ENCODE peak calls at places on chromosomes 4 and X, in eight cellular contexts. A is Calu3, T is ascending aorta, M is endodermal cell, Y is A673, V is GM13976, Q is ovary, Z is coronary artery. O is an unnamed sample.

GRCh38 chr4:84568496-84568895 is 14.4 kb upstream of the CDS1 start:
- DNase-seq in Z (no peak), A (no peak), T (no peak), Y (no peak), M (no peak), Q (no peak), V (no peak), O (no peak)

GRCh38 chrX:63673896-63674295 is 111.1 kb downstream of the ARHGEF9 start:
- DNase-seq in M (no peak), A (no peak), Y (no peak), Z (no peak), Q (no peak), V (no peak), T (no peak), O (no peak)

GRCh38 chr4:16225996-16226815 is at the start of gene TAPT1:
- DNase-seq in T (no peak), V (peak), A (peak), Y (peak), M (peak), Z (peak), Q (peak), O (no peak)

GRCh38 chr4:13988347-13989265 is 361.1 kb upstream of the BOD1L1 start:
- DNase-seq in T (peak), M (no peak), Y (peak), Q (peak), V (no peak), Z (peak), A (no peak), O (peak)

GRCh38 chr4:181858746-181859145 is 384.5 kb upstream of the TENM3 start:
- DNase-seq in M (no peak), T (no peak), Q (no peak), Y (no peak), A (no peak), Z (no peak), V (no peak), O (no peak)

GRCh38 chr4:118180776-118181175 is 146.5 kb downstream of the NDST3 start:
- DNase-seq in Z (no peak), A (no peak), Q (no peak), V (no peak), Y (no peak), M (no peak), T (no peak), O (no peak)

GRCh38 chr4:37599092-37599800 is 86.9 kb downstream of the RELL1 start:
- DNase-seq in A (no peak), Z (no peak), V (no peak), Y (no peak), Q (no peak), T (no peak), M (no peak), O (no peak)

GRCh38 chr4:137421796-137422195 is 110.5 kb downstream of the PCDH18 start:
- DNase-seq in A (no peak), Z (no peak), V (no peak), Q (no peak), T (no peak), Y (no peak), M (no peak), O (no peak)

GRCh38 chr4:8255698-8256441 is 13.7 kb upstream of the HTRA3 start:
- DNase-seq in Q (no peak), V (no peak), Z (no peak), Y (no peak), T (no peak), M (no peak), A (no peak), O (no peak)

GRCh38 chrX:13293700-13294099 is 26.2 kb downstream of the ATXN3L start:
- DNase-seq in T (no peak), V (no peak), M (no peak), Q (no peak), Z (no peak), Y (peak), A (no peak), O (no peak)

GRCh38 chr4:92047209-92047877 is 256.4 kb upstream of the GRID2 start:
- DNase-seq in Q (no peak), Z (no peak), A (no peak), M (no peak), Y (peak), T (no peak), V (no peak), O (no peak)

GRCh38 chr4:173246719-173247118 is 78.1 kb downstream of the GALNT7 start:
- DNase-seq in V (no peak), M (no peak), Y (peak), T (no peak), A (no peak), Z (no peak), Q (no peak), O (no peak)

GRCh38 chr4:40856836-40857362 is 107.1 kb downstream of the NSUN7 start:
- DNase-seq in A (peak), Z (no peak), M (peak), T (peak), Q (peak), Y (peak), V (peak), O (no peak)

GRCh38 chr4:74418063-74418670 is 26.8 kb upstream of the AREG start:
- DNase-seq in A (peak), M (no peak), V (no peak), Y (peak), Z (no peak), T (no peak), Q (no peak), O (no peak)

GRCh38 chr4:95857761-95858160 is 17.9 kb downstream of the PDHA2 start:
- DNase-seq in M (no peak), A (no peak), Y (no peak), Q (no peak), T (no peak), V (no peak), Z (no peak), O (no peak)

GRCh38 chr4:38815879-38816782 is 11.5 kb upstream of the TLR1 start:
- DNase-seq in Q (no peak), V (peak), Z (no peak), A (no peak), M (no peak), T (no peak), Y (no peak), O (no peak)

GRCh38 chrX:106331606-106332005 is 163.5 kb downstream of the PWWP3B start:
- DNase-seq in M (no peak), T (no peak), V (no peak), Y (no peak), A (no peak), Q (no peak), Z (no peak), O (no peak)

GRCh38 chr4:36841583-36842326 is 402.8 kb upstream of the NWD2 start:
- DNase-seq in T (no peak), A (no peak), Z (no peak), Q (no peak), Y (no peak), M (no peak), V (peak), O (no peak)

GRCh38 chrX:44915361-44915868 is 42.4 kb downstream of the KDM6A start:
- DNase-seq in V (no peak), Y (no peak), A (no peak), Q (no peak), M (no peak), Z (no peak), T (no peak), O (no peak)

GRCh38 chr4:47686294-47686872 is 151.5 kb downstream of the CORIN start:
- DNase-seq in T (no peak), Q (no peak), V (peak), A (peak), Y (peak), M (peak), Z (no peak), O (peak)

GRCh38 chrX:46381630-46382029 is 163.6 kb downstream of the ZNF674 start:
- DNase-seq in Z (no peak), A (peak), Y (peak), T (no peak), Q (no peak), M (peak), V (peak), O (no peak)

GRCh38 chr4:43943998-43944397 is 504.6 kb downstream of the KCTD8 start:
- DNase-seq in V (no peak), M (no peak), Y (no peak), Q (no peak), T (no peak), A (no peak), Z (no peak), O (no peak)

GRCh38 chr4:6783111-6783981 is 819 bp downstream of the KIAA0232 start:
- DNase-seq in T (peak), Q (peak), A (peak), M (peak), Z (peak), Y (peak), V (peak), O (peak)
- TF ChIP-seq CTCF in T (peak), Q (no peak), A (no peak), M (peak), Z (no peak), Y (peak), V (peak), O (no peak)

DNA sequence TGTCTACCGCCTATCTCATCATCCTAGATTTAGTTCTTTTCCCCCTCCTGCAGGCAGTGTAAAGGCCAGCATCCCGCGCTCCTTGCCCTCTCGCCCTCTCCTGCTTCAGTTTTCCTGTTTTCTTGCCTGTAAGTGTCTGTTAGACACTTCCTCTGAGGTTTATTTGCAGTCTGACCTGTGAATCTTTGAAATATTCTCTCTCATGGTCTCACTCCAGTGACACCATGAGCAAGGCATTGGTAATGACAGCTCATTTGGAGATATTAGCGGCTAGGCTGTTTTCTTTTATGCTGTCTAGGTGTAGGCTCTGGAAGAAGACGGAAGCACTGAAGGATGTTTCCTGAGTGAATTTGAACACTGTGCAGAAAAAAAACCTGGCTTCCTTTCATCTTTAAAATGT is 179.6 kb downstream of the KDR start:
- DNase-seq in A (no peak), V (no peak), Q (no peak), Y (no peak), M (no peak), T (no peak), Z (no peak), O (no peak)
- TF ChIP-seq CTCF in A (no peak), V (no peak), Q (no peak), Y (no peak), M (peak), T (no peak), Z (no peak), O (no peak)

DNA sequence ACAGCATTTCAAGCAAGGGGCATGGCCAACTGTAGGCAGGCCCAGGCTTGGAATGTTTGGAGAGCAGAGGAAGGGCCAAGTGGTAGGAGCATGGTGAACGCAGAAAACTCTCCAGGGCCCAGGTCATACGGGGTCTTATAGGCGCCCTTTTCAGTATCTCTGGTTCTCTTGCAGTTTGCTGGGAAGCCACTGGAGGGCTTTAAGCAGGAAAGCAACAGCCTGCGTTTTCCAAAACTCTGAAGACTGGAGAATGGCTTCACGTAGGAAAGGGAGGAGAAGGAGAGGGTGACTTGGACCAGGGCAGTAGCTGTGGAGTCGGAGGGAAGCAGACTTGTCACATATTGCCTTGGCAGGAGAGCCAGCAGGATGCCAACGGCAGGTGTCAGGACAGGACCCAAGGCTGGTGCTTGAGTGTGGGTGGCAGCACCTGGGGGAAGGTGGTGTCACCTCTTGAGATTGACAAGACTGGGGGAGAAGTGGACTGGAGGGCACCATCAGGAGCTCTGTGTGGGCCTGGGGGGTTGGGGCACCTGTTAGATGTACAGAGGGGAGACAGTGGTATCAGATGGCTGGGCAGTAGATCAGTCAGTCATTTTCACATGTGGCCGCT is 21.9 kb downstream of the TKTL1 start:
- DNase-seq in Q (no peak), T (no peak), A (peak), Y (peak), M (peak), V (no peak), Z (no peak), O (no peak)
- TF ChIP-seq CTCF in Q (peak), T (peak), A (no peak), Y (peak), M (peak), V (no peak), Z (no peak), O (peak)

GRCh38 chrX:48474127-48474526 is 1.9 kb upstream of the FTSJ1 start:
- DNase-seq in Z (no peak), M (no peak), Q (no peak), V (no peak), A (peak), T (no peak), Y (peak), O (no peak)
- TF ChIP-seq CTCF in Z (no peak), M (peak), Q (no peak), V (peak), A (peak), T (no peak), Y (peak), O (peak)

GRCh38 chrX:70041993-70042392 is 7.7 kb downstream of the AWAT2 start:
- DNase-seq in M (no peak), V (no peak), Z (no peak), Y (no peak), Q (no peak), A (no peak), T (no peak), O (no peak)

GRCh38 chrX:70038951-70039350 is 10.8 kb downstream of the AWAT2 start:
- DNase-seq in M (no peak), Q (no peak), V (no peak), T (no peak), A (no peak), Y (no peak), Z (no peak), O (no peak)

GRCh38 chrX:70042399-70043371 is 7.1 kb downstream of the AWAT2 start:
- DNase-seq in T (no peak), Q (no peak), V (no peak), M (peak), Z (no peak), A (peak), Y (no peak), O (no peak)

GRCh38 chrX:70038515-70038914 is 11.2 kb downstream of the AWAT2 start:
- DNase-seq in A (no peak), Y (no peak), V (no peak), T (no peak), M (no peak), Q (no peak), Z (no peak), O (no peak)

DNA sequence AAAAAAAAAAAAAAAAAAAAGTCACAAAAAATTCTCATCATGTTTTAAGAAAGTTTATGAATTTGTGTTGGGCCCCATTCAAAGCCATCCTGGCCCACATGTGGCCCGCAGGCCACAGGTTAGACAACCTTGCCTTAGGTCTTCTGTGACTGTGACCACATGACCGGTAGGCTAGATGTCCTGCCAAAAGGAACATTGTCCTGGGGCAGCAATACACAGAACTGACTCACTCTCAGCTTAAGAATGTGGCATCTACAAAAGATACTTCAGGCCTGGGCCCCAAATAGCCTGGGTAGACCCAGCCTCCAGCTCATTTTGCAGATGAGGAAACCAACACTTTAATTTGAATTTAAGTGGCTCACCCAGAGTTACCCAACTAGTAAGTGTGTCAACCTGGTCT is 10.0 kb downstream of the AWAT2 start:
- DNase-seq in V (no peak), T (no peak), A (no peak), Y (no peak), Z (no peak), M (no peak), Q (no peak), O (no peak)
- TF ChIP-seq CTCF in V (no peak), T (no peak), A (no peak), Y (no peak), Z (no peak), M (no peak), Q (no peak), O (no peak)

GRCh38 chr4:6062133-6062532 is 43.9 kb upstream of the C4orf50 start:
- DNase-seq in Z (no peak), Y (no peak), Q (no peak), T (no peak), M (no peak), A (no peak), V (no peak), O (no peak)
- TF ChIP-seq CTCF in Z (no peak), Y (no peak), Q (no peak), T (no peak), M (no peak), A (no peak), V (no peak), O (no peak)

GRCh38 chr4:986949-987688 is at the start of gene IDUA:
- DNase-seq in T (peak), Z (no peak), M (peak), Y (peak), V (peak), A (peak), Q (peak), O (no peak)

GRCh38 chr4:989722-990471 is 3.1 kb downstream of the IDUA start:
- DNase-seq in M (no peak), Z (no peak), T (no peak), A (no peak), Q (peak), V (no peak), Y (no peak), O (no peak)

GRCh38 chr4:988726-989721 is 2.2 kb downstream of the IDUA start:
- DNase-seq in Y (no peak), A (no peak), V (no peak), T (no peak), M (no peak), Q (no peak), Z (no peak), O (no peak)

GRCh38 chr4:986428-986948 is 356 bp upstream of the IDUA start:
- DNase-seq in M (no peak), A (no peak), V (no peak), Z (no peak), T (no peak), Q (no peak), Y (no peak), O (no peak)

GRCh38 chr4:987689-988513 is 1.1 kb downstream of the IDUA start:
- DNase-seq in Z (no peak), Y (no peak), T (no peak), V (no peak), A (no peak), Q (no peak), M (no peak), O (no peak)
- TF ChIP-seq CTCF in Z (no peak), Y (no peak), T (no peak), V (no peak), A (no peak), Q (no peak), M (no peak), O (no peak)

DNA sequence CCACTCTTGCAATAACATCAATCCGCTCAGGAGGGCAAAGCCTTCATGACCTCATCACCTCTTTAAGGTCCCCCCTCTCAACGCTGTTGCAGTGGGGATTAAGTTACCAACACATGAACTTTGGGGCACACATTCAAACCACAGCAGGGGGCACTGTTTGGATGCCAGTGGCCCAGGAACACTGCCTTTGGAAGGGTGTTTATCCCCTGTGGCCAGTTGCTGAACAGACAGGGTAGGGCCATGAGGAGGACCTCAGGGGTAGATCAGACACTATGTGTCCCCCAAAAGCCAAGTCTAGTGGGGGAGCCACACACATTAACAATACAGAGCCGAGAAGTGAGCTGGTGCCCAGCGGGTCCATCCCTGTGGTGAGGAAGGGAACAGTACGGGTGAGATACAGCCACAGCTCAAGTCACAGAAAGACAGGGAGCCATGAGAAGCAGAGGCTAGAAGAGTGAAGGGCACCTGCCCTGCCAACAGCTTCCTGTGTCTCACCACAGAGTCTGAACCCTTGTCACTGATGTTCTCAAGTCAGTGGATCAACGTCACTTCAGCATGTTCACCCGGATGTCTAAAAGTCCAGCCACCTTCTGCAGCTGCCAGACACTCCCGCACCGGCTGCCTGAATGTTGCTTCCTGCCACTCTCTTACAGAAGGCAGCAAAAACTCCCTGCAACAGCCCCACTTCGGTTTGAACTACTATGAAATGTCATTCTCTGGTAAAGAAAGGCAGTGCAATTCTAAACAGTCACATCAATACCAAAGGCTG is 19.9 kb upstream of the MXD4 start:
- DNase-seq in A (no peak), M (no peak), Q (no peak), V (peak), T (no peak), Y (no peak), Z (no peak), O (no peak)
- TF ChIP-seq CTCF in A (no peak), M (peak), Q (no peak), V (no peak), T (no peak), Y (no peak), Z (no peak), O (no peak)

DNA sequence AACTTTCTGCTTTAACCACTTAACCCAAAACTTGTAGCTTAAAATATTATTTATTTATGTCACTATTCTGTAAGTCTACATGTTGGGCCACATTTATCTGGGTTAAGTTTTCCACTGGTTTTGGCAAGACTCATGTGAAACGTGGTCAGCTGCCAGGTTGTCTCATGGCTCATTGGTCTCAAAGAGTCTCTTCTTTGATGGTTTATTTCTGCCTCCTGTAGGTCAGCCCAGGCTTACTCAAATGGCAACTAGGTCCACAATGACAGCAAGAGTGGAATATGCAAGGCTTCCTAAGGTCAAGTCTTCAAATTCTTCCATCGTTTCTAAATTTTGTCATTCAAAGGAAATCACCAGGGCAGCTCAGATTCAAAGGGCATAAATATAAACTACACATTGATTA is 828.7 kb downstream of the PCDH7 start:
- DNase-seq in Y (no peak), Z (no peak), M (no peak), T (no peak), V (no peak), Q (no peak), A (no peak), O (no peak)
- TF ChIP-seq CTCF in Y (no peak), Z (no peak), M (peak), T (no peak), V (no peak), Q (no peak), A (no peak), O (no peak)

GRCh38 chr4:75555294-75556164 is at the start of gene ODAPH:
- DNase-seq in T (no peak), V (peak), Y (no peak), Q (no peak), A (peak), M (peak), Z (no peak), O (no peak)
- TF ChIP-seq CTCF in T (no peak), V (no peak), Y (no peak), Q (no peak), A (no peak), M (peak), Z (no peak), O (no peak)

O was measured in AG09319.